ENCODE peak calls at places on chromosomes 13 and 19, in seven cellular contexts. J is ELR, C is hippocampal formation, O is neural crest cell, R is germinal center, I is C1 segment of cervical spinal cord, V is stomach. K is an unnamed sample.

GRCh38 chr13:113926951-113927660 is 46.8 kb downstream of the C13orf46 start:
- DNase-seq in J (no peak), C (no peak), O (no peak), R (no peak), I (no peak), V (peak), K (no peak)

GRCh38 chr19:33143897-33144405 is 12.0 kb downstream of the WDR88 start:
- DNase-seq in J (peak), C (peak), O (peak), R (peak), I (peak), V (peak), K (peak)

GRCh38 chr19:43699506-43700367 is 16.1 kb upstream of the IRGC start:
- DNase-seq in J (peak), C (no peak), O (peak), R (no peak), I (peak), V (peak), K (no peak)

GRCh38 chr13:76292726-76293125 is 593.5 kb downstream of the KCTD12 start:
- DNase-seq in J (no peak), C (no peak), O (no peak), R (no peak), I (no peak), V (no peak), K (no peak)

GRCh38 chr13:35157143-35157755 is 215.2 kb downstream of the NBEA start:
- DNase-seq in J (peak), C (no peak), O (peak), R (peak), I (no peak), V (no peak), K (peak)

GRCh38 chr13:30908416-30908980 is 2.4 kb downstream of the MEDAG start:
- DNase-seq in J (no peak), C (no peak), O (no peak), R (no peak), I (no peak), V (no peak), K (no peak)

GRCh38 chr13:73809561-73809960 is 324.6 kb downstream of the KLF12 start:
- DNase-seq in J (peak), C (no peak), O (no peak), R (no peak), I (no peak), V (no peak), K (no peak)

GRCh38 chr13:35744566-35745203 is 268.2 kb upstream of the MAB21L1 start:
- DNase-seq in J (no peak), C (no peak), O (no peak), R (no peak), I (no peak), V (no peak), K (no peak)

GRCh38 chr13:112869202-112870061 is 99.6 kb upstream of the MCF2L start:
- DNase-seq in J (no peak), C (no peak), O (no peak), R (no peak), I (no peak), V (no peak), K (no peak)

K was measured in GDM1.